ENCODE peak calls at places on chromosomes 2 and 18, in seven cellular contexts. K, Q, J, R, L, V and C are unnamed samples. For H3K4me1, the result is how much of the 10 kb centered on the place peaks cover.

GRCh38 chr2:108305901-108306300 is 17.2 kb downstream of the SULT1C2 start:
- DNase-seq in K (no peak), Q (peak), J (no peak), R (no peak), L (no peak), V (no peak), C (no peak)

GRCh38 chr18:3857544-3857943 is 407.6 kb downstream of the TGIF1 start:
- DNase-seq in K (no peak), Q (peak), J (no peak), R (no peak), L (no peak), V (no peak), C (no peak)

GRCh38 chr18:44182363-44182762 is 498.3 kb upstream of the SETBP1 start:
- DNase-seq in K (no peak), Q (no peak), J (no peak), R (no peak), L (no peak), V (no peak), C (no peak)

GRCh38 chr2:75130171-75130570 is 69.1 kb downstream of the TACR1 start:
- DNase-seq in K (no peak), Q (peak), J (no peak), R (no peak), L (peak), V (peak), C (no peak)

GRCh38 chr2:67997528-67998267 is 65.1 kb downstream of the C1D start:
- DNase-seq in K (no peak), Q (peak), J (peak), R (no peak), L (no peak), V (no peak), C (peak)

GRCh38 chr2:42901076-42901645 is 108.8 kb upstream of the HAAO start:
- DNase-seq in K (no peak), Q (peak), J (no peak), R (no peak), L (no peak), V (no peak), C (peak)

GRCh38 chr2:215410932-215411285 is 25.0 kb downstream of the FN1 start:
- DNase-seq in K (no peak), Q (peak), J (no peak), R (peak), L (no peak), V (no peak), C (peak)

GRCh38 chr2:140117371-140117770 is 1337.2 kb upstream of the NXPH2 start:
- DNase-seq in K (no peak), Q (no peak), J (no peak), R (no peak), L (no peak), V (no peak), C (no peak)

GRCh38 chr2:193428336-193428818 is 1233.6 kb upstream of the TMEFF2 start:
- DNase-seq in K (no peak), Q (no peak), J (no peak), R (no peak), L (no peak), V (no peak), C (no peak)

DNA sequence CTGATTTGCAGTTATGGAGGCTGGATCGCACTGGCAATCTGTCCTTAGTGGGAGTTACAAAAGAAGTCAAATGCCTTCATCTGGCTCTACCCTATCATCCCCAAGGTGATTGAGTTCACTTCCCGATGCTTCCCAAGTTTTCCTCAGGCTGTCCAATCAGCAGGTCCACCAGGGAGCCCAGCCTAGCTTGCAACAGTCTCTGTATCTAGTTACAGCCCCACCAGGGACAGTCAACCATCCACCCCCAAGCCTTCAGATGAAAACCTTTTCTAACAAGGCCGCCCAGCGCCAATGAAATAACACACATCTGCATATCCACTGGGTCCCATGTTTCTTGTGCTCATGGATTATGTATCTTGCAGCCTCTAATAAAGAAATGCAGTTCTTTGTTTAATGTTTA is 238.9 kb downstream of the ZNF521 start:
- DNase-seq in K (no peak), Q (no peak), J (no peak), R (no peak), L (no peak), V (no peak), C (no peak)
- H3K4me1 ChIP-seq in K (under half), Q (under half), J (under half), R (under half), L (under half), V (under half), C (under half)

GRCh38 chr18:23209031-23209430 is 73.7 kb downstream of the CABLES1 start:
- DNase-seq in K (no peak), Q (peak), J (no peak), R (no peak), L (no peak), V (no peak), C (no peak)

GRCh38 chr18:23207994-23208393 is 72.7 kb downstream of the CABLES1 start:
- DNase-seq in K (no peak), Q (no peak), J (no peak), R (no peak), L (no peak), V (no peak), C (no peak)

GRCh38 chr18:23208600-23208999 is 73.3 kb downstream of the CABLES1 start:
- DNase-seq in K (no peak), Q (no peak), J (no peak), R (no peak), L (no peak), V (no peak), C (no peak)

GRCh38 chr18:23205980-23206379 is 70.7 kb downstream of the CABLES1 start:
- DNase-seq in K (no peak), Q (no peak), J (no peak), R (no peak), L (no peak), V (no peak), C (no peak)

DNA sequence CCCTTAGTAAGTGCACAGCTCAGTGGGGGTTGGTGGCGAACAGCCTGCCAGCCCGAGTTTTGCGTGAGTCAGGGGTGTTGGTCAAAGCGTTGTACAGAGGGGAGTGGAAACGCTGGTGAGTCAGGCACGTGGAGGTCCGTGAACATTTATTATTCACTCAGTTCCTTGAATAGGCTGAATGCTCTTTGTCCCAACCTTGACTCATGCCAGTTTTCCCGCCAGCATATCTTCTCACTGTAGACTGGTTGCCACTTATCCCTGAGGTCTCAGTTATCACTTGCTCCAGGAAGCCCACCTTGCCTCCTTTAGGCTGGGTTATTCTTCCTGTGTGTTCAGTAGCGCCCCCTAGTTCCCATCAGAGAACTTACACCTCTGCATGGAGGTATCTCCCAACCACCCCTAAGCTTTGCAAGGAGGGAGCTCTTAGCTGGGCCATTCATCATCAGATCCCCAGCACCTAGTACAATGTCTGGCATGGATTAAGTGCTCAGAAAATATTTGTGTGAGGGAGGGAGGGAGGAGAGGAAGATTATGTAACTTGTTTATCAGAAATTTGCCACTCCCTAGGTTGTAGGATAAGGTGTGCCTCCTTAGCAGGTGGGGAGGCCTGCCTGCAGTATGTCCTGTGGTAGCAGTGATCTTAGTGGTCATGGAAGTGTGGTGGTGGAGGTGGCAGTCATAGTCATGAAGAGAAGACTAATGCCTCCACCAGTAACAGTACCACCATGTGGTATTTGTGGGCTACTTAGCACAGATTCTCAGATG is 72.1 kb downstream of the CABLES1 start:
- DNase-seq in K (peak), Q (no peak), J (no peak), R (peak), L (no peak), V (no peak), C (peak)
- H3K4me1 ChIP-seq in K (under half), Q (under half), J (under half), R (under half), L (under half), V (under half), C (under half)

DNA sequence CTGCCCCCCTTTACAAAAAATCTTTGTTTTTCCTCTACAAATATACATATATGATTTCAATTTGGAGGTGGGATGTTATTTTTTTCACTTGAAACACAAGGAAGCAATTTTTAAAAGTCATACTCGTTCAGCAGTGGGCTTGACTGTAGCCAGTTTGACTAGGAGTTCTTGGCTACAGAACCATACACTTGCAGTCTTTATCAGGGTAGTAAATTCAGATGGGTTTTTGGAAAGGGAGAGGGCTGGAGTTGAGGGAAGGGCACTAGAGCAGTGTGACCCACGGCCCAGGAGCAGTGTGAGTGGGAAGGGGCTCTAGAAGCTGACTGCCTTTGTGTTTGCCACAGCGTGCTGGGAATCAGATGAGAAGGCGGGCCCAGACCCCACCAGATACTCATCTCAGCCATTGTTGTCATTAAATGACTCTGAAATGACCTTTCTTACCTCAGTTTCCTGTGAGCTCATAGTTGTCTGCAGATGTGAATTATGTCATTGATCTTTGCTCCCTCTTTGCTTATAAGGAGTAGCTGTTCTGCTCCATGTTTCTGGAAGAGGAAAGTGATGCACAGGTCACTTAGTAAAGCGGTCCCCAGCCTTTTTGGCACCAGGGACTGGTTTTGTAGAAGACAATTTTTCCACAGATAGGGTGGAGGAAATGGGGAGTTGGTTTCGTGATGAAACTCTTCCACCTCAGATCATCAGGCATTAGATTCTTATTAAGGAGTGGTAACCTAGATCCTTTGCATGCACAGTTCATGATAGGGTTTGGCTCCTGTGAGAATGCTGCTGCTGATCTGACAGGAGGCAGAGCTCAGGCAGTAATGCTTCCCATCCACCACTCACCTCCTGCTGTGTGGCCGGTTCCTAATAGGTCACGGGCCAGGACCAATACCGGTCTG is 116.8 kb downstream of the SPTBN1 start:
- DNase-seq in K (no peak), Q (peak), J (no peak), R (no peak), L (no peak), V (no peak), C (peak)
- H3K4me1 ChIP-seq in K (under half), Q (half or more), J (half or more), R (half or more), L (under half), V (half or more), C (half or more)

DNA sequence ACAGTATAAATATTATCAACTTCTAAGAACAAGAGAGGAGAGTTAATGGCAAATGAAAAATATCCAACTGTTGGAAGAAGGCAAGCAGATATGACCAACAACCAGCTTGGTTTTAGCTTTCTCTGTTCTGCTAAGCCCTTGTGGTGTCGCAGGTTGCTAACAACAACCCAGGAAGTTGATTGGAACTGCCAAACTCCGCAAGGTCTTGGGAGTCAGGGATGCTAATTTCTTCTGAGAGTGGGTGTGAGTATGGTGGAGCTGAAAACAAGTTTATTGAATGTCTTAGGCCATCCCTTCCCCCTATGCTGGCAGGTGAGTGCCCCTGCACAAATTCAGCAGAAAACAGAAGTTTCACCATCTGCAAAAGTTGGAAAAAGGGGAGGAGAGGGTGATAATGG is 17.5 kb downstream of the BZW1 start:
- DNase-seq in K (no peak), Q (no peak), J (no peak), R (no peak), L (no peak), V (no peak), C (no peak)
- H3K4me1 ChIP-seq in K (under half), Q (under half), J (under half), R (under half), L (under half), V (under half), C (under half)

DNA sequence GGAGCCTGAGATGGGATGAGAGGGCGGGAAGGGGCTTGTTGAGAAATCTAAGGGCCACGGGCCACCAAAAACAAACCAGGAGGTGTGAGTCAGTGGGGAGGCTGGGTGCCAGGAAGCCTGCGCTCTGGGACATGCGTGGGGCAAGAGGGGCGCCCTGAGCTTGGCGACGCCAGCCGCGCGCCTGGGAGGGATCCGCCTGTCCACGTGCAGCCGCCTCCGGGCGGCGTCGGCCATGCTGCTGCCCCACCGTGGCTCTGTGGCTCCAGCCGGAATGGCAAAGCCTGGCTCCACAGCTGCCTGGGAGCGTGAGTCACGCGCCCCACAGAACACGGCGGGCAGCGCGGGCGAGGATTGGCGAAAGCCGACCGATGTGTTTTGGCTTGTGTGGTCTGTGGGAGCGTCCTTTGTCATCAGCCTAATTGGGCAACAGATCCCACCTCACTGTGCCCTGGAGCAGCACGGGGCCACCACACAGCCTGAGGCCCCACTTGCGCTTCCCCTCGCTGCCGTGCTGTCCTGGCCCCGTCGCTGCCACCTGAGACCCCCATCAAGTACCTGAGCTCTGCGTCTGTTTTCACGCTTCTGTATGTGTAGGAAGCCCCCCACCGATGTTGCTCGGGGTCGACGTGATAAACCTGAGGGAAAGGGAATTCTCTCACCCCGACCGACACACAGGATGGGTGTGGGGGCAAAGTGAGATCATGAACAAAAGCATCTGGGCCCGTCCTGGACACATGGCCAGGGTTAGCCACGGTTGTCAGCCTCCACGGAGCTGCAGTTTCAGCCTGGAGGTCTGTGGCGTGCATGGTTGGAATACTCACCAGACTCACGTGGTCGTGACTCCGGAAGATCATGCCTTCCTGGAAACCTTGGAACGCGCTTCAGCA is 80.5 kb downstream of the NFATC1 start:
- DNase-seq in K (no peak), Q (no peak), J (no peak), R (no peak), L (no peak), V (no peak), C (no peak)
- H3K4me1 ChIP-seq in K (under half), Q (under half), J (under half), R (under half), L (under half), V (under half), C (under half)

GRCh38 chr2:98502556-98503335 is 58.1 kb downstream of the INPP4A start:
- DNase-seq in K (peak), Q (peak), J (no peak), R (no peak), L (no peak), V (peak), C (peak)

GRCh38 chr2:98501223-98501622 is 56.6 kb downstream of the INPP4A start:
- DNase-seq in K (no peak), Q (no peak), J (no peak), R (no peak), L (no peak), V (no peak), C (no peak)

GRCh38 chr2:98500561-98500960 is 55.9 kb downstream of the INPP4A start:
- DNase-seq in K (no peak), Q (no peak), J (no peak), R (no peak), L (no peak), V (no peak), C (no peak)

GRCh38 chr2:98503481-98504096 is 58.9 kb downstream of the INPP4A start:
- DNase-seq in K (no peak), Q (peak), J (no peak), R (no peak), L (no peak), V (no peak), C (no peak)

GRCh38 chr2:98501896-98502295 is 57.2 kb downstream of the INPP4A start:
- DNase-seq in K (no peak), Q (no peak), J (no peak), R (no peak), L (no peak), V (no peak), C (no peak)
- H3K4me1 ChIP-seq in K (under half), Q (under half), J (under half), R (under half), L (under half), V (half or more), C (under half)

GRCh38 chr2:184599054-184599874 is 935 bp downstream of the ZNF804A start:
- DNase-seq in K (no peak), Q (peak), J (no peak), R (peak), L (no peak), V (peak), C (peak)

GRCh38 chr2:184596819-184597411 is 1.4 kb upstream of the ZNF804A start:
- DNase-seq in K (no peak), Q (peak), J (no peak), R (peak), L (no peak), V (peak), C (peak)

GRCh38 chr2:184598313-184599053 is at the start of gene ZNF804A:
- DNase-seq in K (no peak), Q (peak), J (no peak), R (no peak), L (no peak), V (peak), C (peak)

GRCh38 chr2:184597996-184598312 is 375 bp upstream of the ZNF804A start:
- DNase-seq in K (no peak), Q (no peak), J (no peak), R (no peak), L (no peak), V (no peak), C (no peak)

DNA sequence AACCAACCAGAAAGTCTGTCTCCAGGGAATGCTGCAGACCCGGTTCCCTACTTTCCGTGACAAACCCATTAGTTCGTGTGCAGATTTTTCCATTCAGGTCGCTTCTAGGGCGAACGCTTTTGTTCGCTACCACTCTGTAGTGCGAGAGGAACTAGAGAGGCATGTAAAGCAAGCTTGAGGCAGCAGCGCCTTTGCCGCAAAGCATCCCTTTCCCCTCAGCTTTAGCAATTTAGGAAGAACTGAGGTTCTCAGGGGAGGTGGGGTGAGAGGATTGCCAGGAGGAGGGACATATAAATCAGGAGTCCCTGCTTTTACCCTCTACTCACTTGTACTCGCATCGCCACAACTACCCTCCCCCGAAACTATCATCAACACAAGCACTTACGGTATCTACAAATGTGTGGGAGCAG is 753 bp upstream of the ZNF804A start:
- DNase-seq in K (no peak), Q (peak), J (no peak), R (peak), L (peak), V (peak), C (peak)
- H3K4me1 ChIP-seq in K (under half), Q (under half), J (under half), R (under half), L (under half), V (under half), C (under half)